ENCODE peak calls at places on chromosomes 6 and 20, in nine cellular contexts. One of them, this sample, is unnamed.

GRCh38 chr20:60137657-60138245 is 179.5 kb downstream of the CDH26 start:
- DNase-seq in foreskin fibroblast: no peak
- DNase-seq in fibroblast of the aortic adventitia: no peak
- DNase-seq in psoas muscle: peak
- DNase-seq in neural crest cell: peak
- DNase-seq in spleen: no peak
- DNase-seq in body of pancreas: no peak
- DNase-seq in stomach: no peak
- DNase-seq in Calu3: peak
- DNase-seq in this sample: no peak

GRCh38 chr6:25016311-25016710 is 80.6 kb upstream of the RIPOR2 start:
- DNase-seq in Calu3: no peak
- DNase-seq in fibroblast of the aortic adventitia: no peak
- DNase-seq in neural crest cell: no peak
- DNase-seq in psoas muscle: no peak
- DNase-seq in stomach: no peak
- DNase-seq in body of pancreas: no peak
- DNase-seq in foreskin fibroblast: no peak
- DNase-seq in spleen: no peak
- DNase-seq in this sample: no peak

GRCh38 chr6:112027942-112028674 is 25.8 kb upstream of the CCN6 start:
- DNase-seq in foreskin fibroblast: no peak
- DNase-seq in body of pancreas: no peak
- DNase-seq in psoas muscle: no peak
- DNase-seq in stomach: no peak
- DNase-seq in Calu3: no peak
- DNase-seq in spleen: no peak
- DNase-seq in neural crest cell: no peak
- DNase-seq in fibroblast of the aortic adventitia: peak
- DNase-seq in this sample: no peak

GRCh38 chr20:37294262-37294981 is 5.0 kb downstream of the MANBAL start:
- DNase-seq in stomach: no peak
- DNase-seq in foreskin fibroblast: peak
- DNase-seq in psoas muscle: no peak
- DNase-seq in fibroblast of the aortic adventitia: no peak
- DNase-seq in spleen: no peak
- DNase-seq in Calu3: no peak
- DNase-seq in body of pancreas: no peak
- DNase-seq in neural crest cell: no peak
- DNase-seq in this sample: no peak

GRCh38 chr6:156953478-156954146 is 176.4 kb downstream of the ARID1B start:
- DNase-seq in Calu3: peak
- DNase-seq in foreskin fibroblast: peak
- DNase-seq in neural crest cell: peak
- DNase-seq in stomach: no peak
- DNase-seq in spleen: no peak
- DNase-seq in body of pancreas: peak
- DNase-seq in psoas muscle: no peak
- DNase-seq in fibroblast of the aortic adventitia: peak
- DNase-seq in this sample: no peak

GRCh38 chr20:774016-774679 is 5.8 kb upstream of the SLC52A3 start:
- DNase-seq in neural crest cell: no peak
- DNase-seq in body of pancreas: no peak
- DNase-seq in psoas muscle: no peak
- DNase-seq in Calu3: no peak
- DNase-seq in stomach: peak
- DNase-seq in foreskin fibroblast: no peak
- DNase-seq in spleen: no peak
- DNase-seq in fibroblast of the aortic adventitia: no peak
- DNase-seq in this sample: no peak

GRCh38 chr6:150245148-150245547 is 102.3 kb downstream of the PPP1R14C start:
- DNase-seq in spleen: no peak
- DNase-seq in body of pancreas: no peak
- DNase-seq in neural crest cell: no peak
- DNase-seq in Calu3: no peak
- DNase-seq in stomach: no peak
- DNase-seq in psoas muscle: no peak
- DNase-seq in fibroblast of the aortic adventitia: no peak
- DNase-seq in foreskin fibroblast: no peak
- DNase-seq in this sample: no peak

GRCh38 chr6:74598473-74599393 is 607.1 kb downstream of the COL12A1 start:
- DNase-seq in neural crest cell: no peak
- DNase-seq in stomach: no peak
- DNase-seq in foreskin fibroblast: peak
- DNase-seq in spleen: no peak
- DNase-seq in Calu3: no peak
- DNase-seq in fibroblast of the aortic adventitia: no peak
- DNase-seq in psoas muscle: no peak
- DNase-seq in body of pancreas: no peak
- DNase-seq in this sample: no peak

GRCh38 chr6:21033575-21034026 is 499.3 kb downstream of the CDKAL1 start:
- DNase-seq in body of pancreas: peak
- DNase-seq in neural crest cell: no peak
- DNase-seq in Calu3: no peak
- DNase-seq in fibroblast of the aortic adventitia: peak
- DNase-seq in foreskin fibroblast: peak
- DNase-seq in stomach: no peak
- DNase-seq in psoas muscle: peak
- DNase-seq in spleen: no peak
- DNase-seq in this sample: no peak

GRCh38 chr20:37390503-37390890 is 44.6 kb downstream of the SRC start:
- DNase-seq in Calu3: no peak
- DNase-seq in foreskin fibroblast: no peak
- DNase-seq in stomach: no peak
- DNase-seq in neural crest cell: no peak
- DNase-seq in spleen: peak
- DNase-seq in psoas muscle: no peak
- DNase-seq in body of pancreas: no peak
- DNase-seq in fibroblast of the aortic adventitia: no peak
- DNase-seq in this sample: peak

GRCh38 chr6:73152998-73153757 is 72.1 kb downstream of the KHDC1L start:
- DNase-seq in body of pancreas: no peak
- DNase-seq in neural crest cell: no peak
- DNase-seq in psoas muscle: no peak
- DNase-seq in stomach: no peak
- DNase-seq in fibroblast of the aortic adventitia: peak
- DNase-seq in foreskin fibroblast: no peak
- DNase-seq in spleen: no peak
- DNase-seq in Calu3: no peak
- DNase-seq in this sample: no peak

GRCh38 chr20:50186151-50186885 is 4.3 kb upstream of the CEBPB start:
- DNase-seq in neural crest cell: peak
- DNase-seq in fibroblast of the aortic adventitia: peak
- DNase-seq in Calu3: peak
- DNase-seq in foreskin fibroblast: peak
- DNase-seq in psoas muscle: peak
- DNase-seq in body of pancreas: peak
- DNase-seq in stomach: peak
- DNase-seq in spleen: peak
- DNase-seq in this sample: peak

GRCh38 chr6:9977451-9977850 is 437.4 kb downstream of the TFAP2A start:
- DNase-seq in psoas muscle: no peak
- DNase-seq in foreskin fibroblast: no peak
- DNase-seq in body of pancreas: no peak
- DNase-seq in Calu3: no peak
- DNase-seq in stomach: no peak
- DNase-seq in spleen: no peak
- DNase-seq in neural crest cell: no peak
- DNase-seq in fibroblast of the aortic adventitia: no peak
- DNase-seq in this sample: no peak

GRCh38 chr6:149918151-149918905 is 4.6 kb downstream of the RAET1G start:
- DNase-seq in Calu3: no peak
- DNase-seq in spleen: peak
- DNase-seq in fibroblast of the aortic adventitia: no peak
- DNase-seq in psoas muscle: no peak
- DNase-seq in stomach: no peak
- DNase-seq in body of pancreas: no peak
- DNase-seq in neural crest cell: no peak
- DNase-seq in foreskin fibroblast: no peak
- DNase-seq in this sample: peak

GRCh38 chr6:129731396-129731795 is 21.4 kb upstream of the ARHGAP18 start:
- DNase-seq in foreskin fibroblast: no peak
- DNase-seq in neural crest cell: no peak
- DNase-seq in Calu3: no peak
- DNase-seq in psoas muscle: no peak
- DNase-seq in spleen: no peak
- DNase-seq in fibroblast of the aortic adventitia: no peak
- DNase-seq in body of pancreas: no peak
- DNase-seq in stomach: no peak
- DNase-seq in this sample: no peak

GRCh38 chr6:121999458-122000065 is 399.9 kb upstream of the HSF2 start:
- DNase-seq in foreskin fibroblast: no peak
- DNase-seq in spleen: no peak
- DNase-seq in fibroblast of the aortic adventitia: no peak
- DNase-seq in neural crest cell: no peak
- DNase-seq in Calu3: no peak
- DNase-seq in stomach: no peak
- DNase-seq in psoas muscle: no peak
- DNase-seq in body of pancreas: no peak
- DNase-seq in this sample: no peak

GRCh38 chr6:67353861-67354260 is 1281.2 kb upstream of the ADGRB3 start:
- DNase-seq in foreskin fibroblast: no peak
- DNase-seq in neural crest cell: no peak
- DNase-seq in body of pancreas: no peak
- DNase-seq in Calu3: no peak
- DNase-seq in stomach: no peak
- DNase-seq in psoas muscle: no peak
- DNase-seq in spleen: no peak
- DNase-seq in fibroblast of the aortic adventitia: no peak
- DNase-seq in this sample: no peak

GRCh38 chr20:31945790-31946189 is 6.1 kb downstream of the PDRG1 start:
- DNase-seq in fibroblast of the aortic adventitia: no peak
- DNase-seq in body of pancreas: no peak
- DNase-seq in foreskin fibroblast: no peak
- DNase-seq in neural crest cell: no peak
- DNase-seq in Calu3: no peak
- DNase-seq in stomach: no peak
- DNase-seq in spleen: no peak
- DNase-seq in psoas muscle: peak
- DNase-seq in this sample: no peak

GRCh38 chr20:61643631-61644386 is 391.7 kb downstream of the CDH4 start:
- DNase-seq in body of pancreas: no peak
- DNase-seq in foreskin fibroblast: no peak
- DNase-seq in stomach: no peak
- DNase-seq in fibroblast of the aortic adventitia: peak
- DNase-seq in spleen: no peak
- DNase-seq in psoas muscle: no peak
- DNase-seq in neural crest cell: no peak
- DNase-seq in Calu3: no peak
- DNase-seq in this sample: no peak
- TF ChIP-seq CTCF in body of pancreas: no peak
- TF ChIP-seq CTCF in foreskin fibroblast: no peak
- TF ChIP-seq CTCF in stomach: no peak
- TF ChIP-seq CTCF in fibroblast of the aortic adventitia: no peak
- TF ChIP-seq CTCF in spleen: no peak
- TF ChIP-seq CTCF in psoas muscle: no peak
- TF ChIP-seq CTCF in neural crest cell: no peak
- TF ChIP-seq CTCF in Calu3: no peak
- TF ChIP-seq CTCF in this sample: no peak

GRCh38 chr20:5192570-5193431 is 66.0 kb downstream of the CDS2 start:
- DNase-seq in psoas muscle: no peak
- DNase-seq in foreskin fibroblast: no peak
- DNase-seq in neural crest cell: no peak
- DNase-seq in stomach: no peak
- DNase-seq in fibroblast of the aortic adventitia: no peak
- DNase-seq in spleen: no peak
- DNase-seq in body of pancreas: no peak
- DNase-seq in Calu3: no peak
- DNase-seq in this sample: no peak
- TF ChIP-seq CTCF in psoas muscle: no peak
- TF ChIP-seq CTCF in foreskin fibroblast: no peak
- TF ChIP-seq CTCF in neural crest cell: no peak
- TF ChIP-seq CTCF in stomach: no peak
- TF ChIP-seq CTCF in fibroblast of the aortic adventitia: no peak
- TF ChIP-seq CTCF in spleen: peak
- TF ChIP-seq CTCF in body of pancreas: no peak
- TF ChIP-seq CTCF in Calu3: no peak
- TF ChIP-seq CTCF in this sample: no peak

DNA sequence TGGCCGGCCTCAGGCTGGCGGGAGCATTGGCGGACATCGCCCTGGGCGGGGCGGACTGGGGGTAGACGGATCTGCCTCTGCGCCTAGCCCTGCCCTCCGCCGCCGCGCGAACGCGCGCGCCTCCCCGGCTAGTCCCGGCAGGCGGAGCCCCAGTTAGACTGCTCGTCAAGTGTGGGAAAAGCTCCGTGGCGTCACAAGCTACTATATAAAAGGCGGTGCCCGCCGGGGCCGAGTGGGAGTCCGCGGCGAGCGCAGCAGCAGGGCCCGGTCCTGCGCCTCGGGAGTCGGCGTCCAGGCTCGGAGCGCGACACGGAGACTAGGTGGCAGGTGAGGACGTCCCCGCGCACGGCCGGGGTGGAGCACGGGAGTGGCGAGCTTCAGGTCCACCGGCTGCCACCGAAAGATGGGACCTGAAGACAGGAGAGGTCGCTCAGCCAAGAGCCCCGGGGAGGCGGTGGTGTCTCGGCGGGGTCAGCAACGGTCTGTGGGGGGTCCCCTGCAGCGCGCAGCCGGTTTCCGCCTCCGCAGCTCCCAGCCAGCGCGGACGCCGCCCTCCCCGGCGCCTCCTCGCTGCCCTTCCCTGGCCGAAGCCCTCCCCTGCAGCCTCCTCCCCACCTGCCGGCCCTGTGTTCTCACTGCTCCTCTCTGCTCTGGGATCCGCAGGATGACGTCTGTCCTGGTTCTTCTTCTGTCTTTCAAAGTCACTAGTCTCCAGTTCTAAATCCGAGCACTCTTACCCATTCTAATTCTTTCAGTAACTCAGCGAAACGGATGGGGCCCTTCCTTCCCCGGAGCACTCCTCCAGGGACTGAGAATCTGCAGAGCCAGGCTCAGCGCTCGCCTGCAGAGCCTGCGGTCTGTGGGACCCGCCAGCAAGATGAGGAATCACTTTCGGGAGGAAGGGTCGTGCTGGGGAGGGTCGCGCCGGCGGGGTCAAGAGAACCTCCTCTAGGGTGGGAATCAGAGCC is 4.3 kb upstream of the RIPK1 start:
- DNase-seq in body of pancreas: peak
- DNase-seq in spleen: peak
- DNase-seq in Calu3: peak
- DNase-seq in psoas muscle: peak
- DNase-seq in stomach: peak
- DNase-seq in neural crest cell: peak
- DNase-seq in fibroblast of the aortic adventitia: peak
- DNase-seq in foreskin fibroblast: peak
- DNase-seq in this sample: peak
- TF ChIP-seq CTCF in body of pancreas: peak
- TF ChIP-seq CTCF in spleen: peak
- TF ChIP-seq CTCF in Calu3: no peak
- TF ChIP-seq CTCF in psoas muscle: no peak
- TF ChIP-seq CTCF in stomach: no peak
- TF ChIP-seq CTCF in neural crest cell: no peak
- TF ChIP-seq CTCF in fibroblast of the aortic adventitia: peak
- TF ChIP-seq CTCF in foreskin fibroblast: no peak
- TF ChIP-seq CTCF in this sample: peak

DNA sequence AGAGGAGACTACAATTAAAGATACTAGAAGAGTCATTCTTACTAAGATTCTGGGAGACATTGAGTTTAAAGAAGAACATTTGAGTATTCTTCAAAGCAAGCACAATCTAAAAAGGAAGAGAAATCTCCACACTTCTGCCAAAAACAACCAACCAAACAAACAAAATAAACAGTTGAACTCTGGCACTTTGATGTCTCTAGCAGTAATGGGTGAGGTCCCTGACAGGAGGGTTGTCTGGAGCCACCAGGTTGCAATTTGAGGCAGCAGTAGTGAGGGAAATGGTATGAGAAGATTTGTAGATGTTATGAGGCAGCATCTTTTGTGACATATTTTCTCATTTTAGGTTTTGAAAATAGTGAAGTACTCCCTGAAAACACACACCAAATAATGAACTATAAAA is 108.1 kb downstream of the PHF3 start:
- DNase-seq in body of pancreas: no peak
- DNase-seq in Calu3: no peak
- DNase-seq in neural crest cell: no peak
- DNase-seq in psoas muscle: no peak
- DNase-seq in foreskin fibroblast: no peak
- DNase-seq in stomach: no peak
- DNase-seq in fibroblast of the aortic adventitia: no peak
- DNase-seq in spleen: no peak
- DNase-seq in this sample: no peak
- TF ChIP-seq CTCF in body of pancreas: no peak
- TF ChIP-seq CTCF in Calu3: no peak
- TF ChIP-seq CTCF in neural crest cell: no peak
- TF ChIP-seq CTCF in psoas muscle: no peak
- TF ChIP-seq CTCF in foreskin fibroblast: no peak
- TF ChIP-seq CTCF in stomach: no peak
- TF ChIP-seq CTCF in fibroblast of the aortic adventitia: no peak
- TF ChIP-seq CTCF in spleen: no peak
- TF ChIP-seq CTCF in this sample: no peak

This sample was measured in upper lobe of right lung.